ENCODE peak calls at places on chromosomes 1 and 21, in eight cellular contexts. One of them, this sample, is unnamed.

GRCh38 chr21:35895598-35895997 is 164.7 kb downstream of the SETD4 start:
- DNase-seq in pancreas: no peak
- DNase-seq in suprapubic skin: no peak
- DNase-seq in epithelial cell of esophagus: no peak
- DNase-seq in psoas muscle: no peak
- DNase-seq in body of pancreas: no peak
- DNase-seq in astrocyte of the spinal cord: no peak
- DNase-seq in colonic mucosa: no peak
- DNase-seq in this sample: no peak

GRCh38 chr1:68409426-68409825 is 40.3 kb downstream of the RPE65 start:
- DNase-seq in colonic mucosa: no peak
- DNase-seq in epithelial cell of esophagus: no peak
- DNase-seq in psoas muscle: no peak
- DNase-seq in astrocyte of the spinal cord: no peak
- DNase-seq in body of pancreas: no peak
- DNase-seq in pancreas: no peak
- DNase-seq in suprapubic skin: no peak
- DNase-seq in this sample: peak

GRCh38 chr1:223731076-223731770 is 18.9 kb downstream of the CAPN2 start:
- DNase-seq in body of pancreas: peak
- DNase-seq in psoas muscle: peak
- DNase-seq in pancreas: no peak
- DNase-seq in suprapubic skin: no peak
- DNase-seq in epithelial cell of esophagus: no peak
- DNase-seq in astrocyte of the spinal cord: peak
- DNase-seq in colonic mucosa: peak
- DNase-seq in this sample: peak

GRCh38 chr1:15911927-15912326 is 64.0 kb downstream of the ZBTB17 start:
- DNase-seq in suprapubic skin: no peak
- DNase-seq in astrocyte of the spinal cord: no peak
- DNase-seq in pancreas: no peak
- DNase-seq in epithelial cell of esophagus: peak
- DNase-seq in body of pancreas: peak
- DNase-seq in colonic mucosa: no peak
- DNase-seq in psoas muscle: no peak
- DNase-seq in this sample: no peak

GRCh38 chr1:48066951-48067350 is 69.8 kb upstream of the TRABD2B start:
- DNase-seq in body of pancreas: no peak
- DNase-seq in astrocyte of the spinal cord: no peak
- DNase-seq in psoas muscle: no peak
- DNase-seq in colonic mucosa: no peak
- DNase-seq in suprapubic skin: no peak
- DNase-seq in pancreas: no peak
- DNase-seq in epithelial cell of esophagus: no peak
- DNase-seq in this sample: no peak

GRCh38 chr1:98086156-98086555 is 165.3 kb upstream of the DPYD start:
- DNase-seq in psoas muscle: no peak
- DNase-seq in colonic mucosa: no peak
- DNase-seq in astrocyte of the spinal cord: peak
- DNase-seq in body of pancreas: no peak
- DNase-seq in pancreas: no peak
- DNase-seq in suprapubic skin: no peak
- DNase-seq in epithelial cell of esophagus: peak
- DNase-seq in this sample: peak

GRCh38 chr1:119009300-119009660 is 21.1 kb upstream of the TBX15 start:
- DNase-seq in body of pancreas: no peak
- DNase-seq in astrocyte of the spinal cord: no peak
- DNase-seq in colonic mucosa: no peak
- DNase-seq in epithelial cell of esophagus: no peak
- DNase-seq in psoas muscle: no peak
- DNase-seq in pancreas: no peak
- DNase-seq in suprapubic skin: no peak
- DNase-seq in this sample: peak

GRCh38 chr1:208025036-208025435 is 114.1 kb upstream of the CD34 start:
- DNase-seq in colonic mucosa: no peak
- DNase-seq in pancreas: no peak
- DNase-seq in psoas muscle: peak
- DNase-seq in astrocyte of the spinal cord: peak
- DNase-seq in body of pancreas: no peak
- DNase-seq in epithelial cell of esophagus: no peak
- DNase-seq in suprapubic skin: no peak
- DNase-seq in this sample: peak

GRCh38 chr1:210328746-210329488 is at the start of gene HHAT:
- DNase-seq in astrocyte of the spinal cord: peak
- DNase-seq in epithelial cell of esophagus: peak
- DNase-seq in pancreas: peak
- DNase-seq in body of pancreas: peak
- DNase-seq in psoas muscle: peak
- DNase-seq in suprapubic skin: peak
- DNase-seq in colonic mucosa: peak
- DNase-seq in this sample: peak

GRCh38 chr1:1063945-1064831 is 9.9 kb downstream of the RNF223 start:
- DNase-seq in epithelial cell of esophagus: peak
- DNase-seq in suprapubic skin: no peak
- DNase-seq in psoas muscle: peak
- DNase-seq in astrocyte of the spinal cord: peak
- DNase-seq in body of pancreas: peak
- DNase-seq in colonic mucosa: peak
- DNase-seq in pancreas: no peak
- DNase-seq in this sample: peak
- H3K4me3 ChIP-seq in epithelial cell of esophagus: no peak
- H3K4me3 ChIP-seq in suprapubic skin: peak
- H3K4me3 ChIP-seq in psoas muscle: peak
- H3K4me3 ChIP-seq in astrocyte of the spinal cord: no peak
- H3K4me3 ChIP-seq in body of pancreas: no peak
- H3K4me3 ChIP-seq in colonic mucosa: no peak
- H3K4me3 ChIP-seq in pancreas: no peak
- H3K4me3 ChIP-seq in this sample: no peak

DNA sequence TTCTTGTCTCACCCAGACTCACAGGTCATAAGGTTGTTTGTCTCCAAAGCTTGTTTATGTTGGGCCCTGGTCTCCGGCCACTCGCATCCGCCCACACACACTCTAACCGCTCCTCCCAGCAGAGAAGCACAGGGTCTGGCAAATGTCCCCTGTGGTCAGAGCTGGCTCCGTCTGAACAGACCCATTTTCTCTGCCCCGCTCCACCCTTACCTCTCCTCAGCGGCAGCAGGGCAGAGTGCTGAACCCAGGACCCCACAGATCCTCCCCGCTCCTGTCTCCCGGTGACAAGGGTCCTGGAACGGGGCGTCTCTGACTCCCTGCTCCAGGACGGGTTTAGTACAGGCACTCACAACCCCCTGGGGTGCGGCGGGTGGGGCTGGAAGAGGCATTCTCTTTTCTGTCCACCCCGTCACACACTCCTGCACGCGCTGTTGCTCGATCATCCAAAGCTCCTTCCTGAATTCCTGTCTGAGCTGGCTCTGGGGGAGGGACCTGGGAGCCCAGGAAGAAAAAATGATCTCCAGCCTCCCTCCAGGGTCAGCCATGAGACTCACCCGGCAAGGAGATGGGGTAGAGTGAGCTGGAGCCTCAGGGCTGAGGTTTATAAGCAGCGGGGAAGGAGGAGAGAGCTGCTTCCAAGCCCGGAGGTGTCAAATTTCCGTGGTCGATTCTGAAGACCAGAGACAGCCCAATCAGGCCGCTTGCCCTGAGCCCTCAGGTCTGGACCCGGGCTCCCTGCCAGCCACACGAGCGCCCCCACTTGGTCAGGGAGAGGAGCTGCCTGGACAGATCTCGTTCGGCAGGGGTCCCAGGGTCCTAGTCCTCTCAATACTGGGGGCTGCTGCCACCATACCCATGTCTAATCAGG is at the start of gene S100A13:
- DNase-seq in suprapubic skin: peak
- DNase-seq in astrocyte of the spinal cord: peak
- DNase-seq in psoas muscle: peak
- DNase-seq in body of pancreas: peak
- DNase-seq in colonic mucosa: peak
- DNase-seq in epithelial cell of esophagus: peak
- DNase-seq in pancreas: peak
- DNase-seq in this sample: peak
- TF ChIP-seq CTCF in suprapubic skin: peak
- TF ChIP-seq CTCF in astrocyte of the spinal cord: peak
- TF ChIP-seq CTCF in psoas muscle: peak
- TF ChIP-seq CTCF in body of pancreas: peak
- TF ChIP-seq CTCF in colonic mucosa: peak
- TF ChIP-seq CTCF in epithelial cell of esophagus: peak
- TF ChIP-seq CTCF in pancreas: peak
- TF ChIP-seq CTCF in this sample: peak

DNA sequence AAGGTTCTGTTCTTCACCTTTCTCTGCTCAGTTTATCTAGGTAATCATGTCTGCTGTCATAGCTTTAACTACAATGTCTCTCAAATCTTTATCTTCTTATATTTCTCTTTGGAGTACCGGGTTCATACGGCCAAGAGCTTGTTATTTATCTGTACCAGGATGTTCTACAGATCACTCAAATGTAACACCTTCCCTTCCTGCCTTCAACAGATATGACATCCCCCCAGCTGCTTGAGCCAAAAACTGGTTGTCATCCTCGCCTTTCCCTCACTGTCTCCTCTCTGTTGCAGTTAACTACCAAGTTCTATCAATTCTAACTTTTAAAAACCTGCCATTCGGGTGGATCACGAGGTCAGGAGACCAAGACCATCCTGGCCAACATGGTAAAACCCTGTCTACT is 148.9 kb downstream of the PHTF1 start:
- DNase-seq in body of pancreas: no peak
- DNase-seq in pancreas: no peak
- DNase-seq in astrocyte of the spinal cord: no peak
- DNase-seq in colonic mucosa: no peak
- DNase-seq in psoas muscle: no peak
- DNase-seq in epithelial cell of esophagus: no peak
- DNase-seq in suprapubic skin: no peak
- DNase-seq in this sample: no peak
- H3K4me3 ChIP-seq in body of pancreas: no peak
- H3K4me3 ChIP-seq in pancreas: no peak
- H3K4me3 ChIP-seq in astrocyte of the spinal cord: no peak
- H3K4me3 ChIP-seq in colonic mucosa: no peak
- H3K4me3 ChIP-seq in psoas muscle: no peak
- H3K4me3 ChIP-seq in epithelial cell of esophagus: no peak
- H3K4me3 ChIP-seq in suprapubic skin: no peak
- H3K4me3 ChIP-seq in this sample: no peak

DNA sequence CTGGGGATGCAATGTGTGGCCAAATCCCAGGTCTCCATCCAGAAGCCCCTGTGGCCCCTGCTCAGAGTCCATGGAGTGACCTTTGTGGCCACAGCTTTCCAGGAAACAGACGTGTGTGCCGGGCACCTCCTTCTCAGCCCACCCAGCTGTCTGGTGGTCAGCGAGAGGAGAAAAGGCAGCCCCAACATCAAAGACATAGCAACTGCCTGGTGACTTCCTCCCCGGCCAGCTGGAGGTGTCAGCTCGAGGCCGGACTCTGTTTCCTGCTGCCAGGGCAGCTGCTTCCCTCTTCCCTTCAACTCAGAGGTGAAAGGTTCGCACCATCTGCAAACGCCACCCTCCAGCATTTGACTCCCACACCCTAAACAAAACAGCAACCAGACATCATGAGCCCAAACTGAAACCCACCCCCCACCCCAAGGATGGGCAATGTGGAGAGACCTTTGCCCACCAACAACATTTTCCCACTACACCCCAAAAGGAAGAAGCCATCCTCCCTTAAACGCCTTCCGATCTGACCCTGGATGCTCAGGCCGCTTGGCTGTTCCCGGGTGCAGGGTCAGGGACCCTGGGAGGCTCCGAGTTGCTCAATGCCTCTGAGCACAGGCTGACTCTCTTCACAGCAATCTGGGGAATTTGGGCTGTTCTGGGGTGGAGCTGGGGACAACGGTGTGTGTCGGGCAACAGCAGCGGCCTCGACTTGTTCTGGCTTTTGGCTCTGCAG is 162.3 kb downstream of the PSMG1 start:
- DNase-seq in colonic mucosa: no peak
- DNase-seq in psoas muscle: no peak
- DNase-seq in epithelial cell of esophagus: peak
- DNase-seq in body of pancreas: no peak
- DNase-seq in pancreas: no peak
- DNase-seq in astrocyte of the spinal cord: no peak
- DNase-seq in suprapubic skin: no peak
- DNase-seq in this sample: peak
- TF ChIP-seq CTCF in colonic mucosa: no peak
- TF ChIP-seq CTCF in psoas muscle: no peak
- TF ChIP-seq CTCF in epithelial cell of esophagus: no peak
- TF ChIP-seq CTCF in body of pancreas: no peak
- TF ChIP-seq CTCF in pancreas: no peak
- TF ChIP-seq CTCF in astrocyte of the spinal cord: no peak
- TF ChIP-seq CTCF in suprapubic skin: no peak
- TF ChIP-seq CTCF in this sample: no peak

DNA sequence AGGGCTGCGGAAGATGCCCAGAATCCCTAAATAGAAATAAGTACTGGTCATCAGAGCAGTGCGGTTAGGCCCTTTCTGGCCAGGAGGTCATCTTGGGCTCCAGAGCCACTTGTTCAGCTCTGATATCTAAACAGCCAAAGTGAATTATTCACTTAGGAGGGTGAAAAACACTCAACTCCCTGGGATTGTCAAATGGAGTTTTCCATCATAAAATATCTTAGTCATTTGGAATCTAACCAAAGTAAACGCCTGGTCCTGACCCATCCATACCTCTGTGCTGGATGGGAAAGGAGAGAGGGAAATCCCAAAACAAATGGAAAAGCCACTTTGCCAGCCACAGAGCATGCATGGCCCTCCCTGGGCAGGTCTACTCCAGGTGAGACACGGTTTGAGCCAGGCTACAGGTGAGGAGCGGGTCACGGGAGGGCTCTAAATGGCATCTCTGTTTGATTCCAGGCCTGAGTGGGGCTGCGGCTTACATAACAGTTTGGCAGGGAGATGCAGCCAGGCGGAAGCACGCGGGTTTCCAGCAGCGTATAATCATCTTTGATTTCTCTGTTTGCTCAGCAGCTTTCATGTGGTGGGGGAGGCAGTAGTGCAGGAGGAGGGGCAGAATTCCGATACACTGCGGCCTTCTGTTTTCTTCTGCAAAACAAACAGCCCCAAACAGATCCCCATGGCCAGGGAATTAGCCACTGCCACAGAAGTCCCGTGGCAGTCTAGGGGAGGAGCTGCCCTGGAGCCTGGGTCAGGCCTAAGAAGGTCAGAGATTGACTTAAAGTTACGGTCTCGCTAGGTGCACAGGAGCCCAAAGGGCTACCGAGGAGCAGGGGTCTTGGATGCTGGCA is 59.1 kb upstream of the ZNF648 start:
- DNase-seq in pancreas: peak
- DNase-seq in psoas muscle: no peak
- DNase-seq in epithelial cell of esophagus: peak
- DNase-seq in astrocyte of the spinal cord: peak
- DNase-seq in body of pancreas: peak
- DNase-seq in suprapubic skin: no peak
- DNase-seq in colonic mucosa: peak
- DNase-seq in this sample: peak
- H3K4me3 ChIP-seq in pancreas: no peak
- H3K4me3 ChIP-seq in psoas muscle: no peak
- H3K4me3 ChIP-seq in epithelial cell of esophagus: no peak
- H3K4me3 ChIP-seq in astrocyte of the spinal cord: no peak
- H3K4me3 ChIP-seq in body of pancreas: no peak
- H3K4me3 ChIP-seq in suprapubic skin: no peak
- H3K4me3 ChIP-seq in colonic mucosa: no peak
- H3K4me3 ChIP-seq in this sample: no peak

This sample was measured in foreskin fibroblast.